ENCODE peak calls at places on chromosomes 1 and 21, in ten cellular contexts. Z is cardiac muscle cell, A is progenitor cell of endocrine pancreas, T is GM10248, J is lower lobe of right lung, E is choroid plexus epithelial cell, H is Panc1, P is GM13977, S is PC-3, X is lung. K is an unnamed sample.

GRCh38 chr1:41730806-41731205 is 187.9 kb downstream of the HIVEP3 start:
- DNase-seq in Z (no peak), A (no peak), T (no peak), J (no peak), E (no peak), H (no peak), P (no peak), S (no peak), X (no peak), K (no peak)

GRCh38 chr1:216686860-216687545 is 36.2 kb downstream of the ESRRG start:
- DNase-seq in Z (peak; percentile 33), A (no peak), T (no peak), J (no peak), E (peak; percentile 8), H (no peak), P (no peak), S (peak; percentile 30), X (no peak), K (no peak)

GRCh38 chr1:175191654-175192053 is 922 bp downstream of the KIAA0040 start:
- DNase-seq in Z (no peak), A (no peak), T (peak; percentile 48), J (no peak), E (no peak), H (no peak), P (peak; percentile 64), S (no peak), X (no peak), K (no peak)

GRCh38 chr1:29964718-29965533 is 728.6 kb downstream of the PTPRU start:
- DNase-seq in Z (no peak), A (no peak), T (no peak), J (no peak), E (no peak), H (no peak), P (no peak), S (no peak), X (no peak), K (no peak)

GRCh38 chr1:47709302-47710074 is 271.6 kb downstream of the FOXD2 start:
- DNase-seq in Z (no peak), A (peak; percentile 57), T (peak; percentile 49), J (no peak), E (no peak), H (no peak), P (peak; percentile 68), S (no peak), X (no peak), K (peak; percentile 52)

GRCh38 chr21:39173999-39174398 is 9.3 kb downstream of the PSMG1 start:
- DNase-seq in Z (no peak), A (no peak), T (no peak), J (no peak), E (no peak), H (no peak), P (no peak), S (no peak), X (no peak), K (no peak)

GRCh38 chr21:32122082-32122481 is 156.8 kb downstream of the MIS18A start:
- DNase-seq in Z (no peak), A (no peak), T (no peak), J (no peak), E (no peak), H (no peak), P (no peak), S (no peak), X (no peak), K (no peak)

GRCh38 chr1:234564035-234565029 is 45.6 kb downstream of the IRF2BP2 start:
- DNase-seq in Z (peak; percentile 49), A (no peak), T (no peak), J (no peak), E (peak; percentile 87), H (peak; percentile 99), P (no peak), S (peak; percentile 94), X (no peak), K (no peak)

DNA sequence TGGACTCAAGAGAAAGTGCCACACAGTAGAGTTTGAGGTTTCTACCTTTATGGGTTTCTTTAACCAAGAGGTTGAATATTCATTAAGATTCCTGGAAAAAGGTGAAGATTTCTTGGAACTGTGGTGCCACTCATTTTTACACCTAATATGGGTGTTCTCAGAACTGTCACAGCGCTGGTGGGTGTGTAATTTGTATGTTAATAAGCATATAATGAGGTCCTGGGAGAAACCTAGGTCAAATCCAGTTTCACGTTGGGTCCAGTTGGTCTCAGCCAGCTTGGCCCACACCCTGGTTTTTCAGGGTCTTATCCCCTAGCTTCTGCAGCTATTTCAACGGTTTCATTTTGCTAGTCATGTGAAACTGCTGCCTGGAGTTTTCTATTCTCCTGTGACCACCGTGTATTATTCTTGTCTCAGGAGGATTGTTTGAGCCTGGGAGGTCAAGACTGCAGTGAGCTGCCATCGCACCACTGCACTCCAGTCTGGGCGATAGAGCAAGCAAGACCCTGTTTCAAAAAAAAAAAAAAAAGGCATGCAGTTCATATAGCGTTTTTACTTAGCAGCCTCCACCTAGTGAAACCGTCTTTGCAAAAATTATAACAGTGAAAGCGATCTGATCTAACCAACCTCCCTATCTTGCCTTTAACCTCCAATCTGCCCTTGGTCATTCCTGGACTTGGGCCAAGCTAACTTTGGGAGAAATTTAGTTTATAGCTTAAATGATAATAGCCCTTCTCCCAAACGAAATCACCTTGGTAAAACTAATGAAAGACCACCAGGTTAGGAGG is 43.9 kb upstream of the EYA3 start:
- DNase-seq in Z (no peak), A (no peak), T (no peak), J (no peak), E (no peak), H (no peak), P (no peak), S (no peak), X (no peak), K (no peak)
- TF ChIP-seq CTCF in Z (no peak), A (no peak), T (no peak), J (no peak), E (no peak), H (no peak), P (no peak), S (no peak), X (no peak), K (no peak)

DNA sequence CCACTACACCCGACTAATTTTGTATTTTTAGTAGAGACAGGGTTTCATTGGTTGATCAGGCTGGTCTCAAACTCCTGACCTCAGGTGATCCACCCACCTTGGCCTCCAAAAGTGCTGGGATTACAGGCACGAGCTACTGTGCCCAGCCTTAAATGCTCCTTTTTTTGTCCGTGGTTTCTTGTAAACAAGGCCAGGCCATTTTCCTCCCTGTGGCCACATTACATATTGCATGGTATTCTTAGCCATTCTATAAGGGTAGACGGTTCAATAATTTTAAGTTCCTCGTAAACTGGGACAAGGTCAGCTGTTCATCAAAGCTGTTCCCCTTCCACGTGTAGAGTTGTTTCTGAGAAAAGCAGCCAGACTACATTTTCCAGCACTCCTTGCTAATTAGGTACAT is 10.3 kb upstream of the LUZP1 start:
- DNase-seq in Z (peak; percentile 57), A (no peak), T (no peak), J (no peak), E (peak; percentile 68), H (no peak), P (peak; percentile 53), S (peak; percentile 48), X (no peak), K (no peak)
- TF ChIP-seq CTCF in Z (peak; percentile 28), A (peak; percentile 47), T (no peak), J (peak; percentile 31), E (peak; percentile 63), H (peak; percentile 60), P (peak; percentile 19), S (peak; percentile 45), X (no peak), K (no peak)

GRCh38 chr21:36744190-36744559 is 45.3 kb downstream of the SIM2 start:
- DNase-seq in Z (no peak), A (no peak), T (no peak), J (no peak), E (no peak), H (no peak), P (no peak), S (no peak), X (no peak), K (no peak)

GRCh38 chr21:36747114-36747814 is 48.3 kb downstream of the SIM2 start:
- DNase-seq in Z (no peak), A (peak; percentile 30), T (no peak), J (no peak), E (no peak), H (no peak), P (no peak), S (no peak), X (no peak), K (no peak)

GRCh38 chr21:36744560-36745231 is 45.8 kb downstream of the SIM2 start:
- DNase-seq in Z (no peak), A (no peak), T (no peak), J (no peak), E (no peak), H (no peak), P (no peak), S (no peak), X (no peak), K (no peak)

GRCh38 chr21:36743446-36743845 is 44.5 kb downstream of the SIM2 start:
- DNase-seq in Z (no peak), A (no peak), T (no peak), J (no peak), E (no peak), H (no peak), P (no peak), S (no peak), X (no peak), K (no peak)

DNA sequence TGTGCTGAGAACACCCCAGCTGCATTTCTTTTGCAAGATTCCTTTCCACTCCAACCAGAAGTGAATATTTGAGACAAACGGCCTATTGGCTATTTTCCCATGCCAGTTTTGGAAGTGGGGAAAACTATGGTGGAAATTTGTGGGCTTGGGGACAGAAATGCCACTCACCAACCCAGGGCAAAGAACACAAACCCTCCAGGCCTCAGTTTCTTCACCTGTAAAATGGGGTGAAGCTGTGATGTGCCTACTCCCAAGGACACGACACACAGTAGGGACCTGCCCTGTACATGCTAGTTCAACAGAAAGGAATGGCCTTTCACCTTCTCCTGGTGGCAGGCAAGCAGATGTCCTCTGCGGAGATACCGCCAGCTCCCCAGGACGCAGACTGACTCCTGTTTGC is 46.5 kb downstream of the SIM2 start:
- DNase-seq in Z (no peak), A (no peak), T (no peak), J (no peak), E (no peak), H (no peak), P (no peak), S (no peak), X (no peak), K (no peak)
- TF ChIP-seq CTCF in Z (no peak), A (no peak), T (no peak), J (no peak), E (no peak), H (no peak), P (no peak), S (no peak), X (no peak), K (no peak)

GRCh38 chr1:160748877-160749269 is 9.8 kb downstream of the SLAMF7 start:
- DNase-seq in Z (peak; percentile 31), A (no peak), T (no peak), J (no peak), E (peak; percentile 52), H (no peak), P (no peak), S (peak; percentile 78), X (no peak), K (no peak)

GRCh38 chr1:160750608-160751007 is 11.6 kb downstream of the SLAMF7 start:
- DNase-seq in Z (no peak), A (no peak), T (no peak), J (no peak), E (no peak), H (no peak), P (no peak), S (no peak), X (no peak), K (no peak)

GRCh38 chr1:160746870-160747500 is 7.9 kb downstream of the SLAMF7 start:
- DNase-seq in Z (no peak), A (no peak), T (no peak), J (no peak), E (peak; percentile 14), H (no peak), P (no peak), S (peak; percentile 56), X (no peak), K (no peak)

GRCh38 chr1:160747717-160748116 is 8.7 kb downstream of the SLAMF7 start:
- DNase-seq in Z (no peak), A (no peak), T (no peak), J (no peak), E (peak; percentile 16), H (no peak), P (no peak), S (no peak), X (no peak), K (no peak)

GRCh38 chr1:160748182-160748876 is 9.3 kb downstream of the SLAMF7 start:
- DNase-seq in Z (peak; percentile 33), A (no peak), T (no peak), J (no peak), E (peak; percentile 32), H (no peak), P (no peak), S (peak; percentile 86), X (no peak), K (no peak)
- TF ChIP-seq CTCF in Z (peak; percentile 23), A (no peak), T (peak; percentile 37), J (no peak), E (peak; percentile 10), H (peak; percentile 40), P (peak; percentile 38), S (peak; percentile 74), X (no peak), K (peak; percentile 16)